ENCODE peak calls at places on chromosomes 6 and 20, in six cellular contexts. F is HFF-Myc, M is heart left ventricle, U is heart right ventricle, Z is sigmoid colon, V is mammary epithelial cell. X is an unnamed sample.

GRCh38 chr6:100050550-100050949 is 56.5 kb upstream of the MCHR2 start:
- DNase-seq in F (no peak), M (no peak), U (no peak), Z (no peak), V (no peak), X (no peak)

GRCh38 chr6:26157838-26158580 is 70.8 kb downstream of the HFE start:
- DNase-seq in F (peak; percentile 97), M (peak; percentile 82), U (peak; percentile 86), Z (peak; percentile 95), V (peak; percentile 98), X (peak; percentile 97)

GRCh38 chr6:43938178-43939101 is 168.4 kb downstream of the VEGFA start:
- DNase-seq in F (no peak), M (no peak), U (no peak), Z (peak; percentile 53), V (no peak), X (no peak)

GRCh38 chr20:50248104-50248631 is 57.5 kb downstream of the CEBPB start:
- DNase-seq in F (no peak), M (no peak), U (no peak), Z (no peak), V (peak; percentile 64), X (no peak)

GRCh38 chr6:156798091-156798735 is 21.0 kb downstream of the ARID1B start:
- DNase-seq in F (no peak), M (no peak), U (no peak), Z (no peak), V (no peak), X (no peak)

GRCh38 chr6:79941489-79942151 is 5.7 kb downstream of the ELOVL4 start:
- DNase-seq in F (no peak), M (no peak), U (no peak), Z (no peak), V (peak; percentile 17), X (no peak)

GRCh38 chr6:118893095-118893881 is 664 bp upstream of the ASF1A start:
- DNase-seq in F (no peak), M (no peak), U (peak; percentile 23), Z (no peak), V (peak; percentile 62), X (peak; percentile 20)

GRCh38 chr6:111427341-111428116 is 55.5 kb downstream of the REV3L start:
- DNase-seq in F (peak; percentile 31), M (no peak), U (no peak), Z (no peak), V (peak; percentile 97), X (peak; percentile 55)

GRCh38 chr20:57090590-57091560 is 175.6 kb downstream of the BMP7 start:
- DNase-seq in F (no peak), M (no peak), U (no peak), Z (no peak), V (no peak), X (no peak)

GRCh38 chr20:61125536-61126180 is 126.4 kb upstream of the CDH4 start:
- DNase-seq in F (no peak), M (no peak), U (no peak), Z (no peak), V (no peak), X (no peak)

GRCh38 chr6:15464211-15464725 is 198.6 kb downstream of the DTNBP1 start:
- DNase-seq in F (no peak), M (no peak), U (no peak), Z (no peak), V (no peak), X (no peak)

GRCh38 chr6:108654465-108655106 is 93.9 kb downstream of the FOXO3 start:
- DNase-seq in F (no peak), M (no peak), U (no peak), Z (no peak), V (no peak), X (no peak)

GRCh38 chr6:135451617-135452190 is 45.8 kb downstream of the AHI1 start:
- DNase-seq in F (peak; percentile 29), M (no peak), U (no peak), Z (no peak), V (peak; percentile 10), X (no peak)

GRCh38 chr6:18226451-18226850 is 37.9 kb downstream of the DEK start:
- DNase-seq in F (peak; percentile 66), M (no peak), U (no peak), Z (no peak), V (peak; percentile 26), X (peak; percentile 80)

GRCh38 chr20:36405255-36405654 is 99.1 kb downstream of the DLGAP4 start:
- DNase-seq in F (no peak), M (no peak), U (no peak), Z (no peak), V (no peak), X (no peak)

GRCh38 chr6:108168501-108168979 is 2.7 kb downstream of the NR2E1 start:
- DNase-seq in F (no peak), M (peak; percentile 64), U (peak; percentile 18), Z (no peak), V (no peak), X (no peak)

GRCh38 chr6:138948780-138949179 is 39.3 kb downstream of the REPS1 start:
- DNase-seq in F (no peak), M (no peak), U (no peak), Z (no peak), V (no peak), X (no peak)

GRCh38 chr20:37319120-37319717 is 26.7 kb upstream of the SRC start:
- DNase-seq in F (no peak), M (no peak), U (no peak), Z (no peak), V (no peak), X (no peak)

GRCh38 chr20:25237610-25238318 is 10.1 kb upstream of the PYGB start:
- DNase-seq in F (peak; percentile 99), M (no peak), U (no peak), Z (peak; percentile 87), V (peak; percentile 100), X (peak; percentile 99)

GRCh38 chr6:99821164-99821563 is 172.9 kb downstream of the MCHR2 start:
- DNase-seq in F (no peak), M (no peak), U (no peak), Z (no peak), V (peak; percentile 28), X (no peak)

GRCh38 chr6:40599580-40599979 is 12.4 kb upstream of the LRFN2 start:
- DNase-seq in F (no peak), M (no peak), U (no peak), Z (no peak), V (peak; percentile 17), X (no peak)

GRCh38 chr6:81233990-81234389 is 518.5 kb downstream of the TENT5A start:
- DNase-seq in F (no peak), M (no peak), U (no peak), Z (no peak), V (no peak), X (no peak)

GRCh38 chr20:37711987-37712961 is 18.4 kb downstream of the CTNNBL1 start:
- DNase-seq in F (no peak), M (no peak), U (peak; percentile 34), Z (no peak), V (no peak), X (no peak)

GRCh38 chr6:6486595-6486994 is 101.9 kb upstream of the LY86 start:
- DNase-seq in F (no peak), M (no peak), U (no peak), Z (no peak), V (no peak), X (no peak)

GRCh38 chr6:40996591-40997247 is 42.3 kb downstream of the UNC5CL start:
- DNase-seq in F (peak; percentile 21), M (no peak), U (no peak), Z (no peak), V (no peak), X (no peak)

GRCh38 chr6:91083226-91083625 is 496.4 kb upstream of the MAP3K7 start:
- DNase-seq in F (no peak), M (no peak), U (no peak), Z (no peak), V (no peak), X (no peak)

GRCh38 chr6:7145269-7146078 is 37.7 kb downstream of the RREB1 start:
- DNase-seq in F (no peak), M (no peak), U (no peak), Z (no peak), V (peak; percentile 68), X (no peak)

GRCh38 chr20:20547221-20547875 is 165.1 kb downstream of the RALGAPA2 start:
- DNase-seq in F (peak; percentile 26), M (no peak), U (no peak), Z (no peak), V (peak; percentile 61), X (no peak)

GRCh38 chr6:63597142-63598000 is 25.1 kb downstream of the LOC128125822 start:
- DNase-seq in F (no peak), M (no peak), U (no peak), Z (no peak), V (peak; percentile 20), X (no peak)

GRCh38 chr6:52183131-52183530 is 3.0 kb upstream of the IL17A start:
- DNase-seq in F (no peak), M (no peak), U (no peak), Z (no peak), V (no peak), X (no peak)

GRCh38 chr6:36519352-36519751 is 27.9 kb downstream of the STK38 start:
- DNase-seq in F (no peak), M (no peak), U (no peak), Z (no peak), V (no peak), X (no peak)

DNA sequence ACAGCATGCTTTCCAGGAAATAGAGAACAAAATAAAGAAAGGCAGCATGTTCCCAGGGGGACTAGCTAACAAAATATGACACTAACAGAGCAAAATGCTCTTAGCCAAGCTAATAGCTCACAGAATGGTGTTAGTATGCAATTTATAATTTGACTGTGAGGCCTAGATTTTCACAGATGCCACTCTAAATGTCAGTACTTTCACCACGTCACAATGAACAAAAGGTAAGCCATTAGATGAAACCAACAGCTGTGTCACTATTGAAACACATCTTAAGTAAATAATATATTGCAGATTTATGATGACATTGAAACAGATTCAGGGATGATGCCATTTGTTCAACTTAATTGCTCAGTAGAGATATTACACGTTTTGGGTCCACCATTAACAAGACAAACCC is 85.4 kb upstream of the KHDRBS2 start:
- DNase-seq in F (no peak), M (no peak), U (no peak), Z (no peak), V (no peak), X (no peak)
- H3K4me3 ChIP-seq in F (no peak overlapping the region), M (no peak overlapping the region), U (no peak overlapping the region), Z (no peak overlapping the region), V (no peak overlapping the region), X (no peak overlapping the region)

GRCh38 chr6:46170357-46171289 is at the start of gene ENPP5:
- DNase-seq in F (no peak), M (peak; percentile 83), U (peak; percentile 74), Z (peak; percentile 72), V (peak; percentile 86), X (no peak)
- H3K4me3 ChIP-seq in F (peak within 1 kb of the TSS; percentile 23), M (peak within 1 kb of the TSS; percentile 73), U (peak within 1 kb of the TSS; percentile 65), Z (peak within 1 kb of the TSS; percentile 47), V (peak within 1 kb of the TSS; percentile 67), X (peak within 1 kb of the TSS; percentile 31)

GRCh38 chr20:62860391-62860923 is 1.2 kb downstream of the TCFL5 start:
- DNase-seq in F (no peak), M (no peak), U (no peak), Z (no peak), V (peak; percentile 32), X (no peak)
- H3K4me3 ChIP-seq in F (peak overlapping the region; percentile 67), M (peak overlapping the region; percentile 56), U (peak overlapping the region; percentile 50), Z (peak overlapping the region; percentile 52), V (peak overlapping the region; percentile 84), X (peak overlapping the region; percentile 59)

DNA sequence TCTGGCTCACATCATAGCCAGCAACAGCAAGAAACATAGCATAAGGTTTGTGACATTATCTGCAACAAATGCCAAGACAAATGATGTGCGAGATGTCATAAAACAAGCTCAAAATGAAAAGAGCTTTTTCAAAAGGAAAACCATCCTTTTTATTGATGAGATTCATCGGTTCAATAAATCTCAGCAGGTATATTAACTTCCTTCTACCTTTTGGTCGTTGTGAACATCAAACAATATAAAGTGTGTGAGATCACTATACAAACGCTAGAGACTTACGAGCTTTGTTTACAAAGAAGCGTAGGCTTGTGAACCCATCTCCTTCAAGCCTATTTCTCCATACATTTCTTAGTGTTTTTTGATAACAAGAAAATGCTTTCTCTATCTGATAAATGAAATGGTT is 3.5 kb downstream of the WRNIP1 start:
- DNase-seq in F (no peak), M (no peak), U (no peak), Z (no peak), V (no peak), X (no peak)
- H3K4me3 ChIP-seq in F (peak overlapping the region; percentile 90), M (peak overlapping the region; percentile 90), U (peak overlapping the region; percentile 92), Z (no peak overlapping the region), V (peak overlapping the region; percentile 82), X (no peak overlapping the region)